ENCODE peak calls at places on chromosomes 1 and 21, in four cellular contexts. A is heart right ventricle, W is IMR-90, R is heart left ventricle. O is an unnamed sample.

GRCh38 chr1:168621356-168621755 is 45.0 kb downstream of the XCL1 start:
- DNase-seq in A (no peak), W (no peak), R (no peak), O (no peak)

GRCh38 chr1:50853325-50853724 is 106.7 kb downstream of the FAF1 start:
- DNase-seq in A (no peak), W (no peak), R (no peak), O (no peak)

GRCh38 chr1:107787299-107787698 is 177.7 kb downstream of the VAV3 start:
- DNase-seq in A (no peak), W (no peak), R (no peak), O (no peak)

GRCh38 chr1:180527270-180527669 is 24.9 kb upstream of the ACBD6 start:
- DNase-seq in A (no peak), W (peak; percentile 47), R (no peak), O (no peak)

GRCh38 chr1:13513885-13514546 is at the start of gene LRRC38:
- DNase-seq in A (peak; percentile 6), W (no peak), R (no peak), O (no peak)

GRCh38 chr1:206430031-206430983 is 40.0 kb upstream of the IKBKE start:
- DNase-seq in A (peak; percentile 59), W (peak; percentile 94), R (peak; percentile 59), O (no peak)

GRCh38 chr1:236159704-236160539 is 17.6 kb downstream of the GPR137B start:
- DNase-seq in A (no peak), W (no peak), R (no peak), O (no peak)

GRCh38 chr1:245389878-245390277 is 235.1 kb downstream of the KIF26B start:
- DNase-seq in A (no peak), W (no peak), R (no peak), O (no peak)

GRCh38 chr1:201020647-201021332 is 2.7 kb downstream of the KIF21B start:
- DNase-seq in A (no peak), W (no peak), R (no peak), O (no peak)

GRCh38 chr1:54716299-54717047 is 812 bp downstream of the TTC4 start:
- DNase-seq in A (no peak), W (peak; percentile 81), R (no peak), O (no peak)

GRCh38 chr1:99469641-99470040 is 176.3 kb upstream of the PALMD start:
- DNase-seq in A (no peak), W (peak; percentile 15), R (no peak), O (no peak)

GRCh38 chr1:38029725-38030511 is 16.7 kb downstream of the POU3F1 start:
- DNase-seq in A (peak; percentile 39), W (peak; percentile 62), R (no peak), O (no peak)

GRCh38 chr1:78081980-78082860 is 36.5 kb downstream of the GIPC2 start:
- DNase-seq in A (peak; percentile 66), W (peak; percentile 62), R (peak; percentile 53), O (no peak)

GRCh38 chr1:80646053-80646452 is 1154.7 kb upstream of the ADGRL2 start:
- DNase-seq in A (no peak), W (no peak), R (no peak), O (no peak)

GRCh38 chr21:25428537-25428936 is 178.7 kb downstream of the MRPL39 start:
- DNase-seq in A (no peak), W (peak; percentile 5), R (no peak), O (no peak)

GRCh38 chr1:193201021-193201420 is 14.6 kb upstream of the B3GALT2 start:
- DNase-seq in A (no peak), W (no peak), R (no peak), O (no peak)

GRCh38 chr1:224774378-224774777 is 155.1 kb upstream of the DNAH14 start:
- DNase-seq in A (no peak), W (no peak), R (no peak), O (no peak)

GRCh38 chr1:22665752-22666151 is 12.7 kb downstream of the C1QB start:
- DNase-seq in A (no peak), W (peak; percentile 43), R (no peak), O (no peak)

GRCh38 chr1:197774691-197775281 is 494 bp downstream of the DENND1B start:
- DNase-seq in A (peak; percentile 51), W (peak; percentile 41), R (peak; percentile 60), O (peak; percentile 49)

GRCh38 chr1:85617582-85618237 is 37.1 kb downstream of the CCN1 start:
- DNase-seq in A (no peak), W (peak; percentile 87), R (no peak), O (no peak)

GRCh38 chr1:64121766-64122385 is 81.5 kb upstream of the UBE2U start:
- DNase-seq in A (no peak), W (peak; percentile 47), R (no peak), O (no peak)

GRCh38 chr1:181104790-181105133 is 16.3 kb downstream of the IER5 start:
- DNase-seq in A (no peak), W (no peak), R (no peak), O (no peak)

GRCh38 chr1:25610822-25611630 is 5.6 kb upstream of the MAN1C1 start:
- DNase-seq in A (no peak), W (peak; percentile 21), R (no peak), O (no peak)

DNA sequence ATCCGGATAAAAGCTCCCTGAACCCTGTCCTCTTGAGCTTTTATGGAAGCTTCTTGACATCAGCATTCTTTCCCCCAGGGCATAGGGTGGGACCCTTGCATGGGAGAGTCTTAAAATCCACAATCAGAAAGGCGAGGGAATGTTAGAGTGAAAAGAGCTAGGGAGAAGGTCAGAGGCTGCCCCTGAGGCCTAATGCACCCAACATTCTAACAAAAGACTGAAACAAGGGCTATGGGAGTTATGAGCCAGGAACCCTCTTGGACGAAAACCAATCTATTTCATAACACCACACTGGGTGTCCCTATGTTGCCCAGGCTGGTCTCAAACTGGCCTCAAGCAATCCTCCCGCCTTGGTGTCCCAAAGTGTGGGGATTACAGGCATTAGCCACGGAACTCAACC is 36.7 kb downstream of the NEK2 start:
- DNase-seq in A (no peak), W (no peak), R (no peak), O (no peak)
- TF ChIP-seq CTCF in A (no peak), W (no peak), R (no peak), O (no peak)

GRCh38 chr1:207823531-207823879 is 71.7 kb downstream of the CD46 start:
- DNase-seq in A (no peak), W (no peak), R (no peak), O (no peak)
- H3K4me1 ChIP-seq in A (peaks cover 69% of the 10 kb centered on the region), W (peaks cover 30% of the 10 kb centered on the region), R (peaks cover 59% of the 10 kb centered on the region), O (peaks cover 22% of the 10 kb centered on the region)

GRCh38 chr21:42358261-42358660 is 7.5 kb upstream of the TFF2 start:
- DNase-seq in A (no peak), W (no peak), R (no peak), O (no peak)

GRCh38 chr21:42362198-42362597 is 4.1 kb downstream of the TFF1 start:
- DNase-seq in A (no peak), W (no peak), R (no peak), O (no peak)

GRCh38 chr21:42358937-42359336 is 7.4 kb downstream of the TFF1 start:
- DNase-seq in A (no peak), W (no peak), R (no peak), O (no peak)

GRCh38 chr21:42361286-42361685 is 5.0 kb downstream of the TFF1 start:
- DNase-seq in A (no peak), W (no peak), R (no peak), O (no peak)

GRCh38 chr21:42360317-42360716 is 6.0 kb downstream of the TFF1 start:
- DNase-seq in A (no peak), W (no peak), R (no peak), O (no peak)
- TF ChIP-seq CTCF in A (no peak), W (no peak), R (no peak), O (no peak)

GRCh38 chr1:40878906-40879305 is 16.7 kb upstream of the CITED4 start:
- DNase-seq in A (no peak), W (no peak), R (no peak), O (no peak)
- H3K4me1 ChIP-seq in A (peaks cover 10% of the 10 kb centered on the region), W (peaks cover 11% of the 10 kb centered on the region), R (peaks cover 5% of the 10 kb centered on the region), O (peaks cover 12% of the 10 kb centered on the region)

GRCh38 chr1:203173566-203173965 is 2.1 kb downstream of the MYBPH start:
- DNase-seq in A (no peak), W (no peak), R (no peak), O (no peak)
- TF ChIP-seq CTCF in A (no peak), W (no peak), R (no peak), O (no peak)

GRCh38 chr1:21341517-21342078 is 51.3 kb upstream of the ECE1 start:
- DNase-seq in A (no peak), W (no peak), R (no peak), O (no peak)
- H3K4me1 ChIP-seq in A (peaks cover 55% of the 10 kb centered on the region), W (peaks cover 67% of the 10 kb centered on the region), R (peaks cover 44% of the 10 kb centered on the region), O (peaks cover 33% of the 10 kb centered on the region)

GRCh38 chr1:46019348-46019747 is 113.1 kb downstream of the PIK3R3 start:
- DNase-seq in A (no peak), W (no peak), R (no peak), O (no peak)

GRCh38 chr1:46026531-46026930 is 105.9 kb downstream of the PIK3R3 start:
- DNase-seq in A (peak; percentile 73), W (no peak), R (peak; percentile 65), O (no peak)

GRCh38 chr1:46020005-46020404 is 112.4 kb downstream of the PIK3R3 start:
- DNase-seq in A (no peak), W (no peak), R (no peak), O (no peak)

GRCh38 chr1:46017876-46018503 is 114.4 kb downstream of the PIK3R3 start:
- DNase-seq in A (no peak), W (no peak), R (no peak), O (no peak)

GRCh38 chr1:46021046-46021822 is 111.2 kb downstream of the PIK3R3 start:
- DNase-seq in A (no peak), W (no peak), R (no peak), O (no peak)
- TF ChIP-seq CTCF in A (no peak), W (no peak), R (peak; percentile 24), O (no peak)

DNA sequence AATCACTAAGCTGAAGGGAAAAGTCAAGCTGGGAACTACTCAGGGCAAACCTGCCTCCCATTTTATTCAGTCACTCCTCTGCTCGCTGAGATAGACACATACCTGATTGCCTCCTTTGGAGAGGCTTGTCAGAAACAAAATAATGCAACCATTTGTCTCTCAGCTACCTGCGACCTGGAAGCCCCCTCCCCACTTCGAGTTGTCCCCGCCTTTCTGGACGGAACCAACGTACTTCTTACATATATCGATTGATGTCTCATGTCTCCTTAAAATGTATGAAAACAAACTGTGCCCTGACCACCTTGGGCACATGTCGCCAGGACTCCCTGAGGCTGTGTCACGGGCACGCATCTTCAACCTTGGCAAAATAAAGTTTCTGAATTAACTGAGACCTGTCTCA is 21.5 kb upstream of the HPDL start:
- DNase-seq in A (no peak), W (no peak), R (no peak), O (no peak)
- H3K4me1 ChIP-seq in A (peaks cover 6% of the 10 kb centered on the region), W (peaks cover 4% of the 10 kb centered on the region), R (no peaks in the 10 kb centered on the region), O (peaks cover 8% of the 10 kb centered on the region)